ENCODE peak calls at places on chromosomes 12 and 14, in four cellular contexts. One of them, this sample, is unnamed.
A peak's percentile ranks its signal among the peaks of the same experiment; 100 is the strongest.

GRCh38 chr12:120909633-120910318 is 5.6 kb upstream of the SPPL3 start:
- DNase-seq in small intestine: no peak
- DNase-seq in A549: no peak
- DNase-seq in tibial artery: no peak
- DNase-seq in this sample: no peak

GRCh38 chr12:86663691-86664090 is 407.5 kb upstream of the MGAT4C start:
- DNase-seq in A549: no peak
- DNase-seq in tibial artery: no peak
- DNase-seq in small intestine: no peak
- DNase-seq in this sample: no peak

GRCh38 chr14:70917633-70918032 is 10.4 kb downstream of the PCNX1 start:
- DNase-seq in A549: no peak
- DNase-seq in tibial artery: no peak
- DNase-seq in small intestine: no peak
- DNase-seq in this sample: no peak

GRCh38 chr14:51071851-51072250 is 23.1 kb downstream of the TRIM9 start:
- DNase-seq in A549: no peak
- DNase-seq in tibial artery: no peak
- DNase-seq in small intestine: no peak
- DNase-seq in this sample: peak; percentile 34

GRCh38 chr12:127909031-127909430 is 357.9 kb upstream of the TMEM132C start:
- DNase-seq in tibial artery: no peak
- DNase-seq in small intestine: no peak
- DNase-seq in A549: no peak
- DNase-seq in this sample: no peak

GRCh38 chr14:79708991-79709390 is 502.3 kb downstream of the DIO2 start:
- DNase-seq in A549: peak; percentile 5
- DNase-seq in small intestine: no peak
- DNase-seq in tibial artery: no peak
- DNase-seq in this sample: no peak

GRCh38 chr12:91178139-91178561 is 4.5 kb downstream of the DCN start:
- DNase-seq in A549: peak; percentile 3
- DNase-seq in tibial artery: no peak
- DNase-seq in small intestine: peak; percentile 31
- DNase-seq in this sample: no peak

GRCh38 chr12:93183940-93184663 is 193.6 kb upstream of the NUDT4 start:
- DNase-seq in A549: no peak
- DNase-seq in small intestine: peak; percentile 15
- DNase-seq in tibial artery: peak; percentile 65
- DNase-seq in this sample: peak; percentile 22

GRCh38 chr14:95561001-95561412 is 26.2 kb downstream of the GLRX5 start:
- DNase-seq in tibial artery: peak; percentile 71
- DNase-seq in A549: peak; percentile 88
- DNase-seq in small intestine: peak; percentile 88
- DNase-seq in this sample: peak; percentile 95

GRCh38 chr12:72511906-72512305 is 239.7 kb downstream of the TRHDE start:
- DNase-seq in small intestine: no peak
- DNase-seq in A549: no peak
- DNase-seq in tibial artery: no peak
- DNase-seq in this sample: no peak

GRCh38 chr12:104656921-104657320 is 200.2 kb downstream of the CHST11 start:
- DNase-seq in tibial artery: peak; percentile 47
- DNase-seq in A549: no peak
- DNase-seq in small intestine: no peak
- DNase-seq in this sample: no peak

GRCh38 chr12:93115646-93116045 is 186.6 kb upstream of the EEA1 start:
- DNase-seq in small intestine: no peak
- DNase-seq in tibial artery: no peak
- DNase-seq in A549: no peak
- DNase-seq in this sample: no peak

GRCh38 chr14:53670701-53671100 is 285.9 kb downstream of the BMP4 start:
- DNase-seq in small intestine: no peak
- DNase-seq in tibial artery: no peak
- DNase-seq in A549: peak; percentile 5
- DNase-seq in this sample: peak; percentile 6

GRCh38 chr14:53663709-53664108 is 292.9 kb downstream of the BMP4 start:
- DNase-seq in A549: peak; percentile 50
- DNase-seq in tibial artery: no peak
- DNase-seq in small intestine: peak; percentile 38
- DNase-seq in this sample: no peak

GRCh38 chr14:53668861-53669260 is 287.8 kb downstream of the BMP4 start:
- DNase-seq in small intestine: no peak
- DNase-seq in tibial artery: no peak
- DNase-seq in A549: no peak
- DNase-seq in this sample: no peak
- H3K4me3 ChIP-seq in small intestine: no peak overlapping the region
- H3K4me3 ChIP-seq in tibial artery: no peak overlapping the region
- H3K4me3 ChIP-seq in A549: no peak overlapping the region
- H3K4me3 ChIP-seq in this sample: no peak overlapping the region

GRCh38 chr12:95574030-95574429 is 22.8 kb upstream of the USP44 start:
- DNase-seq in A549: no peak
- DNase-seq in small intestine: no peak
- DNase-seq in tibial artery: no peak
- DNase-seq in this sample: no peak
- H3K4me3 ChIP-seq in A549: no peak overlapping the region
- H3K4me3 ChIP-seq in small intestine: no peak overlapping the region
- H3K4me3 ChIP-seq in tibial artery: no peak overlapping the region
- H3K4me3 ChIP-seq in this sample: no peak overlapping the region

GRCh38 chr12:89379839-89380467 is 27.7 kb upstream of the DUSP6 start:
- DNase-seq in A549: no peak
- DNase-seq in tibial artery: no peak
- DNase-seq in small intestine: no peak
- DNase-seq in this sample: no peak

GRCh38 chr12:89384050-89384749 is 31.9 kb upstream of the DUSP6 start:
- DNase-seq in A549: no peak
- DNase-seq in small intestine: peak; percentile 69
- DNase-seq in tibial artery: peak; percentile 50
- DNase-seq in this sample: peak; percentile 60

GRCh38 chr12:89384750-89385273 is 32.5 kb upstream of the DUSP6 start:
- DNase-seq in small intestine: no peak
- DNase-seq in tibial artery: no peak
- DNase-seq in A549: no peak
- DNase-seq in this sample: no peak

GRCh38 chr12:89383235-89384049 is 31.1 kb upstream of the DUSP6 start:
- DNase-seq in tibial artery: no peak
- DNase-seq in A549: no peak
- DNase-seq in small intestine: no peak
- DNase-seq in this sample: no peak

GRCh38 chr12:89382366-89382765 is 30.1 kb upstream of the DUSP6 start:
- DNase-seq in small intestine: no peak
- DNase-seq in tibial artery: no peak
- DNase-seq in A549: no peak
- DNase-seq in this sample: no peak
- H3K4me3 ChIP-seq in small intestine: no peak overlapping the region
- H3K4me3 ChIP-seq in tibial artery: no peak overlapping the region
- H3K4me3 ChIP-seq in A549: no peak overlapping the region
- H3K4me3 ChIP-seq in this sample: no peak overlapping the region

GRCh38 chr12:55704824-55705780 is 2.6 kb downstream of the ITGA7 start:
- DNase-seq in tibial artery: no peak
- DNase-seq in A549: no peak
- DNase-seq in small intestine: no peak
- DNase-seq in this sample: no peak

GRCh38 chr12:55706840-55707671 is 648 bp downstream of the ITGA7 start:
- DNase-seq in tibial artery: no peak
- DNase-seq in A549: no peak
- DNase-seq in small intestine: no peak
- DNase-seq in this sample: no peak

GRCh38 chr12:55708695-55709233 is 1.1 kb upstream of the ITGA7 start:
- DNase-seq in tibial artery: no peak
- DNase-seq in A549: no peak
- DNase-seq in small intestine: no peak
- DNase-seq in this sample: no peak

GRCh38 chr12:55705802-55706402 is 1.8 kb downstream of the ITGA7 start:
- DNase-seq in A549: peak; percentile 27
- DNase-seq in tibial artery: no peak
- DNase-seq in small intestine: peak; percentile 52
- DNase-seq in this sample: no peak

GRCh38 chr12:55707841-55708694 is at the start of gene ITGA7:
- DNase-seq in A549: no peak
- DNase-seq in tibial artery: peak; percentile 59
- DNase-seq in small intestine: peak; percentile 50
- DNase-seq in this sample: peak; percentile 79
- H3K4me3 ChIP-seq in A549: peak within 1 kb of the TSS; percentile 86
- H3K4me3 ChIP-seq in tibial artery: peak within 1 kb of the TSS; percentile 94
- H3K4me3 ChIP-seq in small intestine: peak within 1 kb of the TSS; percentile 32
- H3K4me3 ChIP-seq in this sample: peak within 1 kb of the TSS; percentile 28

GRCh38 chr14:75979641-75980422 is 2.0 kb downstream of the TGFB3 start:
- DNase-seq in small intestine: no peak
- DNase-seq in A549: no peak
- DNase-seq in tibial artery: peak; percentile 58
- DNase-seq in this sample: peak; percentile 44

GRCh38 chr14:75979071-75979571 is 2.7 kb downstream of the TGFB3 start:
- DNase-seq in small intestine: no peak
- DNase-seq in tibial artery: peak; percentile 43
- DNase-seq in A549: peak; percentile 17
- DNase-seq in this sample: peak; percentile 36

GRCh38 chr14:75976838-75977237 is 5.0 kb downstream of the TGFB3 start:
- DNase-seq in A549: no peak
- DNase-seq in small intestine: no peak
- DNase-seq in tibial artery: no peak
- DNase-seq in this sample: no peak

GRCh38 chr14:75977544-75977943 is 4.3 kb downstream of the TGFB3 start:
- DNase-seq in A549: no peak
- DNase-seq in small intestine: peak; percentile 56
- DNase-seq in tibial artery: no peak
- DNase-seq in this sample: no peak

DNA sequence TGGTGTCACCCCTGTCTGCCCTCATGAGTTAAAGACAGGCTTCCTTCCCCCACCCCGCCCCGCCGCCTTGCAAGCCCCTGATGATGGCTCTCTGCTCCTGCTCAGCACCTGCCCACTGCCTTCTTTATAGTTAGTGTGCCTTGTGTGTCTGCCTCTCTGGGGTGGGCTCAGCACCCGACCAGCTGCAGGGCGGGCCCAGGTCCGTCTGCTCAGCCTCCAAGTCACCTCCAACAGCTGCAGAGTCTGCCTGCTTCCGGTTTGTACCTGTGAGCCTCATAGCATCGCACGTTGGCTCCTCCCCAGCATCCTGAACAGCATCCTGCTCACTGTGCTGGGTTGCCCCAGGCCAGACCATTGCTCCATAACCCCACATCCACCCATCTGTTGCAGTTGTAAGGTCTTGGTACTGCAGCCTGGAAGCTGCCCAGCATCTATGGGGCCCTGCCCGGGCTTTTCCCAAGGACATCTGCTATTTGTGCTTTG is 3.5 kb downstream of the TGFB3 start:
- DNase-seq in A549: no peak
- DNase-seq in small intestine: peak; percentile 20
- DNase-seq in tibial artery: no peak
- DNase-seq in this sample: peak; percentile 9
- H3K4me3 ChIP-seq in A549: no peak overlapping the region
- H3K4me3 ChIP-seq in small intestine: no peak overlapping the region
- H3K4me3 ChIP-seq in tibial artery: peak overlapping the region; percentile 76
- H3K4me3 ChIP-seq in this sample: no peak overlapping the region

GRCh38 chr12:49264466-49264872 is 413 bp upstream of the TUBA1C start:
- DNase-seq in A549: no peak
- DNase-seq in tibial artery: no peak
- DNase-seq in small intestine: no peak
- DNase-seq in this sample: no peak
- H3K4me3 ChIP-seq in A549: peak overlapping the region; percentile 71
- H3K4me3 ChIP-seq in tibial artery: peak overlapping the region; percentile 95
- H3K4me3 ChIP-seq in small intestine: peak overlapping the region; percentile 75
- H3K4me3 ChIP-seq in this sample: peak overlapping the region; percentile 12